ENCODE peak calls at places on chromosomes 13 and 19, in nine cellular contexts. One of them, this sample, is unnamed.

GRCh38 chr13:31053098-31053497 is 108.6 kb downstream of the HSPH1 start:
- DNase-seq in NCI-H69: no peak
- DNase-seq in HAP-1: no peak
- DNase-seq in tibial artery: no peak
- DNase-seq in suprapubic skin: peak
- DNase-seq in NCI-H1105 treated with DMSO at 0.1 percent for 48 hours: no peak
- DNase-seq in hepatocyte: no peak
- DNase-seq in cardiac muscle cell: no peak
- DNase-seq in activated naive CD8-positive, alpha-beta T cell treated with anti-CD3 and anti-CD28 coated beads for 36 hours: no peak
- DNase-seq in this sample: no peak

GRCh38 chr19:42352216-42352892 is 26.9 kb downstream of the MEGF8 start:
- DNase-seq in NCI-H69: peak
- DNase-seq in NCI-H1105 treated with DMSO at 0.1 percent for 48 hours: peak
- DNase-seq in tibial artery: no peak
- DNase-seq in activated naive CD8-positive, alpha-beta T cell treated with anti-CD3 and anti-CD28 coated beads for 36 hours: peak
- DNase-seq in cardiac muscle cell: no peak
- DNase-seq in hepatocyte: no peak
- DNase-seq in suprapubic skin: no peak
- DNase-seq in HAP-1: no peak
- DNase-seq in this sample: peak

GRCh38 chr19:2679439-2679838 is 23.1 kb downstream of the GNG7 start:
- DNase-seq in NCI-H1105 treated with DMSO at 0.1 percent for 48 hours: no peak
- DNase-seq in hepatocyte: no peak
- DNase-seq in tibial artery: no peak
- DNase-seq in activated naive CD8-positive, alpha-beta T cell treated with anti-CD3 and anti-CD28 coated beads for 36 hours: no peak
- DNase-seq in NCI-H69: no peak
- DNase-seq in cardiac muscle cell: no peak
- DNase-seq in HAP-1: no peak
- DNase-seq in suprapubic skin: no peak
- DNase-seq in this sample: no peak

GRCh38 chr19:13404236-13404635 is 102.0 kb downstream of the CACNA1A start:
- DNase-seq in tibial artery: no peak
- DNase-seq in HAP-1: no peak
- DNase-seq in activated naive CD8-positive, alpha-beta T cell treated with anti-CD3 and anti-CD28 coated beads for 36 hours: no peak
- DNase-seq in cardiac muscle cell: no peak
- DNase-seq in NCI-H1105 treated with DMSO at 0.1 percent for 48 hours: peak
- DNase-seq in NCI-H69: peak
- DNase-seq in suprapubic skin: no peak
- DNase-seq in hepatocyte: no peak
- DNase-seq in this sample: no peak

GRCh38 chr13:52933547-52934167 is 85.2 kb upstream of the PCDH8 start:
- DNase-seq in hepatocyte: no peak
- DNase-seq in NCI-H1105 treated with DMSO at 0.1 percent for 48 hours: no peak
- DNase-seq in cardiac muscle cell: no peak
- DNase-seq in HAP-1: no peak
- DNase-seq in NCI-H69: no peak
- DNase-seq in activated naive CD8-positive, alpha-beta T cell treated with anti-CD3 and anti-CD28 coated beads for 36 hours: no peak
- DNase-seq in suprapubic skin: no peak
- DNase-seq in tibial artery: no peak
- DNase-seq in this sample: peak

GRCh38 chr19:38253788-38254187 is 2.4 kb downstream of the PPP1R14A start:
- DNase-seq in activated naive CD8-positive, alpha-beta T cell treated with anti-CD3 and anti-CD28 coated beads for 36 hours: no peak
- DNase-seq in NCI-H69: no peak
- DNase-seq in HAP-1: no peak
- DNase-seq in NCI-H1105 treated with DMSO at 0.1 percent for 48 hours: no peak
- DNase-seq in hepatocyte: no peak
- DNase-seq in cardiac muscle cell: no peak
- DNase-seq in tibial artery: no peak
- DNase-seq in suprapubic skin: no peak
- DNase-seq in this sample: no peak

GRCh38 chr19:15449620-15450527 is at the start of gene WIZ:
- DNase-seq in HAP-1: peak
- DNase-seq in NCI-H69: peak
- DNase-seq in hepatocyte: peak
- DNase-seq in NCI-H1105 treated with DMSO at 0.1 percent for 48 hours: peak
- DNase-seq in suprapubic skin: peak
- DNase-seq in cardiac muscle cell: peak
- DNase-seq in activated naive CD8-positive, alpha-beta T cell treated with anti-CD3 and anti-CD28 coated beads for 36 hours: peak
- DNase-seq in tibial artery: peak
- DNase-seq in this sample: peak

GRCh38 chr19:1411255-1412191 is 4.1 kb downstream of the DAZAP1 start:
- DNase-seq in NCI-H69: peak
- DNase-seq in hepatocyte: no peak
- DNase-seq in NCI-H1105 treated with DMSO at 0.1 percent for 48 hours: no peak
- DNase-seq in suprapubic skin: no peak
- DNase-seq in tibial artery: no peak
- DNase-seq in HAP-1: no peak
- DNase-seq in activated naive CD8-positive, alpha-beta T cell treated with anti-CD3 and anti-CD28 coated beads for 36 hours: peak
- DNase-seq in cardiac muscle cell: no peak
- DNase-seq in this sample: no peak

GRCh38 chr13:100197591-100198365 is 108.9 kb downstream of the PCCA start:
- DNase-seq in activated naive CD8-positive, alpha-beta T cell treated with anti-CD3 and anti-CD28 coated beads for 36 hours: no peak
- DNase-seq in NCI-H69: no peak
- DNase-seq in suprapubic skin: no peak
- DNase-seq in tibial artery: no peak
- DNase-seq in hepatocyte: no peak
- DNase-seq in HAP-1: no peak
- DNase-seq in NCI-H1105 treated with DMSO at 0.1 percent for 48 hours: no peak
- DNase-seq in cardiac muscle cell: no peak
- DNase-seq in this sample: no peak

GRCh38 chr19:342801-343421 is 1.7 kb downstream of the MIER2 start:
- DNase-seq in suprapubic skin: no peak
- DNase-seq in hepatocyte: no peak
- DNase-seq in NCI-H1105 treated with DMSO at 0.1 percent for 48 hours: no peak
- DNase-seq in tibial artery: peak
- DNase-seq in activated naive CD8-positive, alpha-beta T cell treated with anti-CD3 and anti-CD28 coated beads for 36 hours: no peak
- DNase-seq in HAP-1: no peak
- DNase-seq in cardiac muscle cell: no peak
- DNase-seq in NCI-H69: no peak
- DNase-seq in this sample: no peak